ENCODE peak calls at places on chromosomes 12 and 14, in seven cellular contexts. C is tibial artery, F is hepatocyte, J is OCI-LY7, A is GM23338, T is breast epithelium, Z is colonic mucosa. W is an unnamed sample.

GRCh38 chr12:52009081-52009751 is 2.5 kb downstream of the TAMALIN start:
- DNase-seq in F (no peak), T (no peak), J (no peak), C (no peak), Z (no peak), A (no peak), W (no peak)

GRCh38 chr14:63276492-63277342 is 42.0 kb downstream of the GPHB5 start:
- DNase-seq in T (no peak), A (peak), Z (no peak), J (peak), C (no peak), F (peak), W (no peak)

GRCh38 chr12:41212625-41213024 is 24.5 kb downstream of the PDZRN4 start:
- DNase-seq in F (no peak), Z (no peak), A (no peak), T (no peak), C (no peak), J (no peak), W (no peak)

GRCh38 chr12:73185403-73185802 is 913.2 kb downstream of the TRHDE start:
- DNase-seq in T (no peak), C (no peak), F (no peak), Z (no peak), J (no peak), A (no peak), W (no peak)

GRCh38 chr12:92827836-92828431 is 101.2 kb downstream of the EEA1 start:
- DNase-seq in A (peak), J (peak), C (no peak), T (no peak), F (peak), Z (peak), W (peak)

GRCh38 chr14:52907949-52908348 is 42.9 kb downstream of the FERMT2 start:
- DNase-seq in F (no peak), C (no peak), Z (no peak), J (no peak), A (no peak), T (no peak), W (no peak)

GRCh38 chr12:39236994-39237393 is 205.9 kb downstream of the KIF21A start:
- DNase-seq in Z (no peak), C (no peak), A (no peak), J (no peak), F (peak), T (no peak), W (no peak)

GRCh38 chr12:14213542-14213941 is 151.9 kb upstream of the ATF7IP start:
- DNase-seq in T (no peak), J (no peak), F (no peak), Z (no peak), C (no peak), A (no peak), W (no peak)

GRCh38 chr12:122888232-122888752 is 7.6 kb downstream of the VPS37B start:
- DNase-seq in A (peak), Z (peak), C (no peak), F (peak), T (peak), J (peak), W (peak)

GRCh38 chr12:126362490-126362889 is 1297.3 kb downstream of the AACS start:
- DNase-seq in Z (no peak), C (no peak), J (no peak), T (no peak), F (no peak), A (no peak), W (no peak)

GRCh38 chr12:10716704-10717315 is 6.3 kb downstream of the YBX3 start:
- DNase-seq in F (peak), J (no peak), Z (peak), T (peak), C (peak), A (peak), W (peak)

GRCh38 chr14:31953210-31953609 is 123.9 kb upstream of the ARHGAP5 start:
- DNase-seq in F (no peak), J (no peak), A (no peak), C (no peak), Z (no peak), T (no peak), W (no peak)

GRCh38 chr14:55129428-55130193 is 559 bp downstream of the LGALS3 start:
- DNase-seq in Z (peak), C (peak), J (no peak), A (peak), T (peak), F (peak), W (peak)

GRCh38 chr12:122793685-122794106 is 19.3 kb downstream of the CCDC62 start:
- DNase-seq in A (peak), J (peak), T (no peak), Z (peak), C (no peak), F (peak), W (no peak)

GRCh38 chr12:100579844-100580243 is 6.4 kb downstream of the GAS2L3 start:
- DNase-seq in A (no peak), F (no peak), Z (no peak), T (no peak), J (no peak), C (no peak), W (no peak)

GRCh38 chr14:102255401-102256190 is 49.4 kb downstream of the MOK start:
- DNase-seq in A (no peak), C (no peak), Z (no peak), T (peak), J (no peak), F (no peak), W (no peak)

GRCh38 chr14:91170504-91171121 is 56.7 kb downstream of the DGLUCY start:
- DNase-seq in C (no peak), A (no peak), F (no peak), J (no peak), Z (no peak), T (no peak), W (no peak)

GRCh38 chr12:109912790-109913189 is 12.7 kb downstream of the TCHP start:
- DNase-seq in T (no peak), F (no peak), A (no peak), C (no peak), Z (no peak), J (no peak), W (no peak)

GRCh38 chr12:52873832-52874572 is 25.2 kb upstream of the KRT78 start:
- DNase-seq in C (peak), T (peak), Z (peak), A (peak), J (no peak), F (peak), W (peak)

GRCh38 chr12:93519859-93520258 is 52.5 kb downstream of the MRPL42 start:
- DNase-seq in Z (no peak), C (no peak), T (no peak), A (no peak), F (no peak), J (no peak), W (no peak)

GRCh38 chr12:3973939-3974644 is 100.9 kb upstream of the PARP11 start:
- DNase-seq in A (no peak), T (no peak), Z (no peak), J (no peak), C (no peak), F (no peak), W (no peak)

GRCh38 chr12:116400671-116401357 is 123.3 kb upstream of the MED13L start:
- DNase-seq in Z (no peak), F (no peak), C (no peak), J (no peak), T (no peak), A (no peak), W (no peak)

GRCh38 chr14:33767721-33768457 is 183.0 kb downstream of the EGLN3 start:
- DNase-seq in J (no peak), A (no peak), F (no peak), Z (no peak), C (no peak), T (no peak), W (no peak)

GRCh38 chr12:74408601-74409166 is 129.0 kb upstream of the ATXN7L3B start:
- DNase-seq in C (no peak), A (peak), J (no peak), T (no peak), Z (no peak), F (no peak), W (no peak)

GRCh38 chr14:68734231-68734732 is 58.6 kb downstream of the ZFP36L1 start:
- DNase-seq in F (no peak), C (no peak), T (no peak), J (peak), Z (no peak), A (no peak), W (no peak)

GRCh38 chr12:46786774-46787173 is 39.0 kb downstream of the SLC38A4 start:
- DNase-seq in A (no peak), C (no peak), J (no peak), Z (no peak), F (no peak), T (no peak), W (no peak)

GRCh38 chr12:52285172-52285745 is 6.1 kb downstream of the KRT81 start:
- DNase-seq in J (no peak), Z (no peak), C (no peak), T (no peak), F (no peak), A (no peak), W (no peak)

GRCh38 chr12:14394317-14395058 is 29.0 kb downstream of the ATF7IP start:
- DNase-seq in J (peak), Z (peak), A (peak), F (peak), T (no peak), C (no peak), W (no peak)

GRCh38 chr12:57320639-57321038 is 69.7 kb upstream of the STAC3 start:
- DNase-seq in A (no peak), Z (no peak), C (no peak), T (no peak), J (no peak), F (no peak), W (no peak)

GRCh38 chr12:5139751-5140150 is 96.1 kb downstream of the KCNA5 start:
- DNase-seq in A (peak), C (no peak), J (no peak), T (no peak), F (no peak), Z (no peak), W (no peak)

GRCh38 chr14:68688872-68689371 is 103.9 kb downstream of the ZFP36L1 start:
- DNase-seq in Z (no peak), A (peak), T (no peak), C (peak), J (peak), F (peak), W (no peak)

GRCh38 chr14:90883197-90883596 is 67.0 kb upstream of the TTC7B start:
- DNase-seq in T (no peak), J (no peak), F (no peak), C (no peak), A (no peak), Z (no peak), W (no peak)

GRCh38 chr12:76158518-76159321 is 74.2 kb upstream of the NAP1L1 start:
- DNase-seq in C (no peak), J (peak), F (peak), T (no peak), Z (peak), A (peak), W (peak)

GRCh38 chr14:93832076-93832475 is 43.8 kb upstream of the PRIMA1 start:
- DNase-seq in F (no peak), Z (no peak), J (no peak), C (no peak), A (no peak), T (no peak), W (no peak)

GRCh38 chr12:6547987-6548386 is 7.9 kb downstream of the IFFO1 start:
- DNase-seq in Z (no peak), C (no peak), F (no peak), J (no peak), T (no peak), A (no peak), W (no peak)

GRCh38 chr14:21729703-21730212 is 56.1 kb upstream of the OR4E1 start:
- DNase-seq in J (no peak), F (no peak), C (no peak), A (no peak), T (no peak), Z (no peak), W (no peak)

GRCh38 chr14:93712838-93713724 is 75.2 kb downstream of the PRIMA1 start:
- DNase-seq in T (no peak), F (no peak), A (no peak), J (no peak), Z (no peak), C (peak), W (no peak)

GRCh38 chr14:62655161-62655560 is 390.1 kb downstream of the KCNH5 start:
- DNase-seq in Z (no peak), J (no peak), T (no peak), C (no peak), A (no peak), F (peak), W (no peak)

GRCh38 chr14:102988054-102988453 is 65.6 kb downstream of the AMN start:
- DNase-seq in J (no peak), T (no peak), A (no peak), C (no peak), F (no peak), Z (no peak), W (no peak)

GRCh38 chr12:31423405-31423804 is 97.5 kb upstream of the SINHCAF start:
- DNase-seq in T (no peak), F (no peak), J (no peak), Z (no peak), A (no peak), C (no peak), W (no peak)

GRCh38 chr12:113467154-113467513 is 4.5 kb downstream of the LHX5 start:
- DNase-seq in F (no peak), Z (no peak), A (peak), C (no peak), T (no peak), J (no peak), W (no peak)
- H3K4me3 ChIP-seq in F (no peak), Z (peak), A (peak), C (peak), T (peak), J (no peak), W (peak)

GRCh38 chr14:92678766-92679165 is 69.7 kb downstream of the LGMN start:
- DNase-seq in C (no peak), F (no peak), J (no peak), T (no peak), A (no peak), Z (no peak), W (no peak)
- H3K27ac ChIP-seq in C (no peak), F (no peak), J (no peak), T (no peak), A (no peak), Z (no peak), W (no peak)

DNA sequence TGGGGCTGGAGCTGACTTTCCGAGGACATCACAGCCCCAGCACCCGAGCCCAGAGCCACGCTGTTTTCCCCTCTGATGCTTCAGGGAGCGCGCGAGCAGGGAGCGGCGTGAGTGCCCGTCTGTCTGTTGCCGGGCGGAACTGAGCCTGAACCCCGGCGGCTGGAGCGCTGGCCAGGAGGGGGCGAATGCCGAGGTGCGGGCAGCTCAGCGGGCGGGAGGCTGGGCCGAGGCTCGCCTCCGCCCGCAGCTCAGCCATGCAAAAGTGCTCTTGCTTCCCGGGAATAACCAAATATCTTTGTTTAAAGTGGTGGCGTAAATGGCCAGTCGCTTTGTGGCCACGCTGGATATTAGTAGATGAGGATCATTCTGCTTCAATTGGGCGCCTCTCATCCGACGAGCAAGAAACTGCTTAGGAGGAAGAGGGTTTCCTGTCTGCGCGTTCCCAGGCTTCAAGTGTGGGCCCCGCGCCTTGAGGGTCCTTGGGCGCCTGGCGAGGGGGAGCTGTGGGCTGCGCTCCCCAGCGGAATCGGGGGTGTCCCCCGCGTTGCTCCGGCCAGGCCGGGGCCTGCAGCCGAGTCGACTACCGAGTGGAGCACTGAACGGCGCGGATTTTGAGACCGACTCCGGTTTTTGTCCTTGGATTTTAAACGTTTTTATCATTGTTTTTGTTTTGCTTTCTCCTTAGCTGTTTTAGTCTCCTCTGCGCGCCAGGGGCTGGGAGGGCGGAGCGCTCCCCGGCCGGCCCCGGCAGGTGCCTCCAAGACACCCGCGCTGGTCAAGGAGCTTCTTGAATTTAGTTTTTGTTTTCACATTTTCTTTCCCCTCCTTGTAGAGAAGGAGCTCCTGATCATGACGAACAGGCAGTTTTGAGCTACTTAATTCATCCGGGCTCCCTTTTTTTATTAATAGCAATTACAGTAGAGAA is 831 bp upstream of the NKX2-1 start:
- DNase-seq in A (peak), C (no peak), F (peak), J (no peak), T (no peak), Z (peak), W (no peak)
- H3K4me3 ChIP-seq in A (peak), C (peak), F (peak), J (no peak), T (peak), Z (no peak), W (no peak)

GRCh38 chr12:44833561-44833960 is 42.6 kb downstream of the NELL2 start:
- DNase-seq in F (peak), T (no peak), Z (no peak), J (no peak), C (no peak), A (no peak), W (peak)

GRCh38 chr12:44829045-44829444 is 47.1 kb downstream of the NELL2 start:
- DNase-seq in J (no peak), F (no peak), T (no peak), C (no peak), Z (no peak), A (no peak), W (no peak)

GRCh38 chr12:44827832-44828438 is 48.2 kb downstream of the NELL2 start:
- DNase-seq in A (no peak), T (no peak), C (no peak), Z (no peak), J (no peak), F (no peak), W (no peak)
- H3K27ac ChIP-seq in A (no peak), T (no peak), C (no peak), Z (no peak), J (no peak), F (no peak), W (no peak)

GRCh38 chr12:114408881-114409795 is 3.2 kb upstream of the TBX5 start:
- DNase-seq in F (no peak), A (peak), J (no peak), Z (no peak), C (no peak), T (no peak), W (no peak)

GRCh38 chr12:114406326-114407033 is 536 bp upstream of the TBX5 start:
- DNase-seq in F (no peak), C (no peak), T (no peak), A (peak), Z (no peak), J (no peak), W (no peak)

GRCh38 chr12:114408415-114408814 is 2.5 kb upstream of the TBX5 start:
- DNase-seq in J (no peak), C (no peak), F (no peak), T (no peak), A (no peak), Z (no peak), W (no peak)

GRCh38 chr12:114407034-114407420 is 1.1 kb upstream of the TBX5 start:
- DNase-seq in C (no peak), A (no peak), T (no peak), J (no peak), F (no peak), Z (no peak), W (no peak)

DNA sequence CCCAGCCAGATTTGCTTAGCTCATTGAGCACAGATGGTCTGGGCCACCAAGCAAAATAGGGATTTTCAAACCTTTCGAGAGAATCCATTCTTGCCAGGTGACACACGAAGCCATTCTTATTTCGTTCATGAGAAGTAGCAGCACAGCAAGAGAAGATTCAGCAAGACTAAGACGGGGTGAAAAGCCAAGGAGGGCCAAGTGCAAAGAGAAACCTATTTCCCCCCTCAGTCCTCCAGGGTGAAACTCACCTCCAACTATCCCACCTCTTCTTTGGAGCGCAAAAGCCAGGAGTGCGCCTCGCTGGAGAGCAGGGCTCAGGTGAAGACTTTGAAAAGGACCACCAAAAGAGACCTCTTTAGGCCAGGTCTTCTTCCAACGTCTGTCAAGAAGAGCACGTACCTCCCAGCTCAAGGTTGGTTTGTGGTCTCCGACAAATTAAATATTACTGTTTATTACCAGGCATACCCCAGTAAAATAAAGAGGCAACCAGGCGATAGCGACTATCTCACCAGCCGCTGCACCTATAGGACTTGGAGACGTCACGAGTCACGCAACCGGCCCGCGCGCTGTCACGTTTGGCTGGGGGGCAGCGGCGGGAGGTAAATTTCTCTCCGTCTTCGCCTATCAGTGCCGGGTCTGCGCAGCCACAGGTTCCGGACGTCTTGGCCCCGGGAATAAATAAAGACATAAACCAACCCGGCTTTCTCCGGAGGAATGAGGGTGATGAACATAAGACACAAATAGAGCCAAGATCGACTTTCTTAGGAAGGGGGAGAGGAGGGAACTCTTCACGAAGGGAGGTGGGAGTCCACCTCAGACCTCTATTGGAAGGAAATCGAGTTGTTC is 1.8 kb upstream of the TBX5 start:
- DNase-seq in A (peak), F (peak), T (no peak), J (no peak), C (no peak), Z (no peak), W (no peak)
- H3K4me3 ChIP-seq in A (peak), F (peak), T (peak), J (no peak), C (no peak), Z (no peak), W (no peak)

GRCh38 chr12:120532701-120533238 is 1.4 kb upstream of the RNF10 start:
- DNase-seq in J (no peak), T (no peak), F (no peak), A (no peak), Z (no peak), C (no peak), W (no peak)

GRCh38 chr12:120534703-120535655 is 823 bp downstream of the RNF10 start:
- DNase-seq in C (peak), T (peak), F (peak), A (peak), Z (peak), J (peak), W (peak)

GRCh38 chr12:120534203-120534702 is at the start of gene RNF10:
- DNase-seq in J (peak), A (peak), C (peak), T (peak), F (peak), Z (peak), W (peak)

GRCh38 chr12:120528861-120529525 is at the start of gene COQ5:
- DNase-seq in J (peak), F (peak), C (peak), T (peak), A (peak), Z (peak), W (peak)

GRCh38 chr12:120529641-120530314 is 820 bp upstream of the COQ5 start:
- DNase-seq in A (peak), C (no peak), F (peak), J (peak), Z (peak), T (no peak), W (no peak)
- H3K27ac ChIP-seq in A (peak), C (peak), F (peak), J (peak), Z (peak), T (peak), W (peak)